ENCODE peak calls at places on chromosomes 7 and 10, in four cellular contexts. U is K562, M is HepG2, C is A549. A is an unnamed sample.

GRCh38 chr7:130426541-130426940 is 14.3 kb downstream of the CEP41 start:
- DNase-seq in U (no peak), M (no peak), C (no peak), A (no peak)

GRCh38 chr7:47833211-47833610 is 115.1 kb downstream of the PKD1L1 start:
- DNase-seq in U (no peak), C (no peak), M (no peak), A (no peak)

GRCh38 chr10:76675951-76676587 is 961.5 kb downstream of the KCNMA1 start:
- DNase-seq in M (no peak), C (no peak), U (no peak), A (no peak)

GRCh38 chr7:159108491-159108890 is 36.2 kb downstream of the VIPR2 start:
- DNase-seq in C (no peak), M (no peak), U (no peak), A (no peak)

GRCh38 chr7:2641406-2642393 is 9.9 kb downstream of the TTYH3 start:
- DNase-seq in M (peak; percentile 71), C (no peak), U (no peak), A (peak; percentile 88)

GRCh38 chr10:93006435-93007039 is 54.1 kb upstream of the CYP26C1 start:
- DNase-seq in U (no peak), C (peak; percentile 13), M (peak; percentile 43), A (no peak)

GRCh38 chr7:1968397-1969111 is 264.2 kb downstream of the MAD1L1 start:
- DNase-seq in U (no peak), C (no peak), M (no peak), A (no peak)

GRCh38 chr7:519429-519973 is at the start of gene PDGFA:
- DNase-seq in C (no peak), M (no peak), U (peak; percentile 64), A (no peak)

GRCh38 chr7:141785711-141786552 is 4.1 kb upstream of the TAS2R5 start:
- DNase-seq in U (peak; percentile 41), C (peak; percentile 39), M (peak; percentile 42), A (no peak)
- TF ChIP-seq CTCF in U (peak; percentile 69), C (peak; percentile 78), M (peak; percentile 72), A (peak; percentile 38)

GRCh38 chr10:6929157-6929830 is 349.2 kb upstream of the PRKCQ start:
- DNase-seq in U (no peak), M (no peak), C (no peak), A (no peak)

GRCh38 chr10:6927001-6927400 is 346.9 kb upstream of the PRKCQ start:
- DNase-seq in U (no peak), C (no peak), M (no peak), A (no peak)

GRCh38 chr10:6924166-6924565 is 344.1 kb upstream of the PRKCQ start:
- DNase-seq in U (no peak), C (no peak), M (no peak), A (no peak)

GRCh38 chr10:6928531-6929080 is 348.5 kb upstream of the PRKCQ start:
- DNase-seq in C (no peak), M (no peak), U (no peak), A (no peak)
- TF ChIP-seq MAX in C (no peak), M (no peak), U (no peak), A (no peak)

GRCh38 chr7:96414931-96415292 is 93.0 kb upstream of the SLC25A13 start:
- DNase-seq in U (peak; percentile 38), M (peak; percentile 71), C (no peak), A (peak; percentile 52)
- TF ChIP-seq CTCF in U (peak; percentile 83), M (peak; percentile 92), C (peak; percentile 49), A (peak; percentile 55)

GRCh38 chr7:11570922-11571550 is 261.0 kb downstream of the THSD7A start:
- DNase-seq in M (no peak), U (no peak), C (peak; percentile 2), A (no peak)
- TF ChIP-seq MAX in M (no peak), U (no peak), C (no peak), A (no peak)

DNA sequence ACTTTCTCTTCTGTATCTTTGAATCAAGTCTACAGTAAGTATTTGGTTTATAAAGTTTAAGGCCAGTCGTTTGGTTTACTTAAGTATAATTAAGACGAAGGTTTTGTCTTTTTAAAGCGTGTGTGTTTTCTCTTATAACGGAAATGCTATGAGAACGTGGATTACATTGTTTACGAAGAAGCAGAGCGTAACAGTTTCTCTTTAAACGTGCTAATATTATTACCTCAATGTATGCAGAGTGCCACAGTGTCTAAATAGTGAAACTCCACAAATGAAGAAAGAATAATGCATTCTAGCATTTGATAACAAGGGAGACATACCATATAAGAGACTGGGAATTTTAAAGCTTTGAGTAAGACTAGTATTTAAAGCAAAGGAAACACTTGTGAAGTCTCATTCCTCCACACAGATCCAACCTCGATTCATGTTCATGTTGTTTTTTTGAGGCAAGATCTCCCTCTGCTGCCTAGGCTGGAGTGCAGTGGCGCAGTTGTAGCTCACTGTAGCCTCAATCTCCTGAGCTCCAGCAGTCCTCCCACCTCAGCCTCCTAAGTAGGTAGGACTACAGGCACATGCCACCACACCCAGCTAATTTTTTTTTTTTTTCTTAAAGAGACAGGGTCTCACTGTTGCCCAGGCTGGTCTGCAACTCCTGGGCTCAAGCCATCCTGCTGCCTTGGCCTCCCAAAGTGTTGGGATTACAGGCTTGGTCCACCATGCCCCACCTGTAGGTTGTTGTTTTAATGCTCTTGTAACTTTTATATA is 75.1 kb downstream of the ANKRD61 start:
- DNase-seq in U (no peak), M (peak; percentile 64), C (no peak), A (no peak)
- TF ChIP-seq CTCF in U (peak; percentile 52), M (peak; percentile 89), C (peak; percentile 43), A (no peak)

DNA sequence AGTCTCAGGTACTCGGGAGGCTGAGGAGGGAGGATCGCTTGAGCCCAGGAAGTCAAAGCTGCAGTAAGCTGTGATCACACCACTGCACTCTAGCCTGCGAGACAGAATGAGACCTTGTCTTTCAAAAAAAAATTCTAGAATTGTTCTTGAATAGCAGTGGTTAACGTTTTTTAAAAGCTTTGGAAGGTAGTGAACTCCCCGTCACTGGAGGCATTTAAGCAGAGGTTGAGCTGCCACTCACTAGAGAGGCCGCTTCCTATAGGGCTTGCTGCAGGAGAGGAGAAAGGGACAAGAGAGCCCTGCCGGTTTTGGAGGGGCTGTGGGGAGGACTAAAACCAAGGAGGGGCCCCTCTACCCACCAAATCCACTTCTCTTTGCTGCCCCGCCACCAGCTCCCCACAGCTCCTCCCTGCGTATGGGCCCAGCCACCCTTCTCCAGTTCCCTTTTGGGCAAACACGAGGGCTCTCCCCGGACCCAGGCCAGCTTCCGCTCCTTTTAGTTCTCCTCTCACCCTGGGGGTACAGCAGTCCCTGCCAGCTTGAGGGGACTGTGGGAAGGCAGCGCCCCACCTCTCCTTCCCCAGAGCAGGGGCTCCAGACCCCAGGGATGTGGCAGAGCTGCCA is 86.9 kb upstream of the GTF2I start:
- DNase-seq in U (no peak), M (no peak), C (no peak), A (no peak)
- TF ChIP-seq MAX in U (no peak), M (no peak), C (no peak), A (no peak)